ENCODE peak calls at places on chromosomes 7 and 10, in four cellular contexts. J is RWPE1, M is AG10803, A is NCI-H1694 treated with DMSO at 0.1 percent for 48 hours. C is an unnamed sample.

GRCh38 chr10:101014966-101015581 is 15.5 kb downstream of the LZTS2 start:
- DNase-seq in J (peak), A (no peak), M (peak), C (peak)

GRCh38 chr10:5592070-5592469 is 67.3 kb downstream of the CALML3 start:
- DNase-seq in M (no peak), A (no peak), J (no peak), C (no peak)

GRCh38 chr7:30074422-30075030 is 46.3 kb downstream of the PLEKHA8 start:
- DNase-seq in J (peak), A (peak), M (peak), C (peak)

GRCh38 chr7:135777626-135778398 is 29.2 kb upstream of the FAM180A start:
- DNase-seq in M (no peak), A (no peak), J (no peak), C (no peak)

GRCh38 chr7:131880078-131880477 is 323.6 kb upstream of the PODXL start:
- DNase-seq in J (no peak), M (no peak), A (no peak), C (no peak)

GRCh38 chr7:44348300-44348699 is 22.9 kb upstream of the CAMK2B start:
- DNase-seq in A (no peak), J (no peak), M (peak), C (no peak)

GRCh38 chr7:192035-192649 is at the start of gene FAM20C:
- DNase-seq in M (peak), J (peak), A (peak), C (peak)

GRCh38 chr10:79105164-79105739 is 36.5 kb downstream of the ZMIZ1 start:
- DNase-seq in M (no peak), A (no peak), J (no peak), C (no peak)

GRCh38 chr7:17989546-17989945 is 38.1 kb downstream of the PRPS1L1 start:
- DNase-seq in A (no peak), J (no peak), M (peak), C (no peak)

C was measured in PC-9.